ENCODE peak calls at places on chromosomes 4 and X, in seven cellular contexts. H, I, N, F, A, M and O are unnamed samples.

GRCh38 chr4:168765726-168766125 is 244.3 kb downstream of the CBR4 start:
- DNase-seq in I (peak; percentile 38), F (no peak), N (no peak), M (no peak), H (peak; percentile 96), A (no peak), O (no peak)

GRCh38 chrX:154750301-154751120 is at the start of gene GAB3:
- DNase-seq in F (peak; percentile 63), I (peak; percentile 31), H (no peak), N (no peak), A (peak; percentile 71), M (peak; percentile 57), O (no peak)

GRCh38 chr4:147820975-147821374 is 89.1 kb downstream of the ARHGAP10 start:
- DNase-seq in N (no peak), M (no peak), H (no peak), I (no peak), F (no peak), A (no peak), O (no peak)

GRCh38 chr4:164304240-164304639 is 449.7 kb upstream of the SMIM31 start:
- DNase-seq in H (peak; percentile 47), I (no peak), M (no peak), A (no peak), F (no peak), N (no peak), O (no peak)

GRCh38 chr4:120929847-120930246 is 7.3 kb upstream of the PRDM5 start:
- DNase-seq in F (no peak), N (no peak), I (no peak), M (no peak), A (no peak), H (no peak), O (no peak)

GRCh38 chrX:17005712-17006372 is 59.4 kb downstream of the REPS2 start:
- DNase-seq in I (no peak), N (no peak), H (no peak), M (no peak), F (no peak), A (no peak), O (no peak)

GRCh38 chr4:7172508-7172907 is 19.8 kb upstream of the SORCS2 start:
- DNase-seq in A (no peak), F (no peak), I (no peak), M (no peak), N (no peak), H (no peak), O (no peak)

GRCh38 chr4:186831574-186831973 is 107.9 kb upstream of the FAT1 start:
- DNase-seq in F (no peak), A (no peak), I (no peak), M (no peak), H (no peak), N (peak; percentile 57), O (no peak)

GRCh38 chrX:110142096-110142495 is 139.2 kb downstream of the TMEM164 start:
- DNase-seq in H (no peak), F (no peak), N (no peak), M (no peak), A (no peak), I (no peak), O (no peak)

GRCh38 chr4:161936625-161937133 is 227.1 kb downstream of the FSTL5 start:
- DNase-seq in I (peak; percentile 80), H (peak; percentile 99), N (peak; percentile 86), A (peak; percentile 44), F (no peak), M (peak; percentile 88), O (no peak)

GRCh38 chr4:8394125-8394524 is 46.4 kb downstream of the ACOX3 start:
- DNase-seq in N (no peak), H (peak; percentile 75), F (no peak), A (no peak), I (peak; percentile 31), M (no peak), O (peak; percentile 36)

GRCh38 chrX:123173833-123174232 is 10.2 kb upstream of the GRIA3 start:
- DNase-seq in M (no peak), A (no peak), F (peak; percentile 47), H (no peak), I (no peak), N (peak; percentile 8), O (no peak)

GRCh38 chr4:80295841-80296240 is 29.4 kb downstream of the FGF5 start:
- DNase-seq in F (no peak), I (peak; percentile 60), A (no peak), H (peak; percentile 68), N (no peak), M (no peak), O (no peak)

GRCh38 chr4:56704074-56704473 is 23.0 kb upstream of the HOPX start:
- DNase-seq in F (no peak), M (no peak), A (no peak), I (no peak), H (no peak), N (no peak), O (no peak)

GRCh38 chr4:79823148-79823763 is 249.8 kb downstream of the ANTXR2 start:
- DNase-seq in A (no peak), H (peak; percentile 82), I (peak; percentile 58), F (no peak), N (no peak), M (peak; percentile 20), O (no peak)

GRCh38 chrX:48737213-48737938 is 24.2 kb upstream of the GLOD5 start:
- DNase-seq in N (peak; percentile 95), H (peak; percentile 97), A (peak; percentile 94), M (peak; percentile 97), F (peak; percentile 96), I (peak; percentile 97), O (peak; percentile 89)
- H3K9ac ChIP-seq in N (peak overlapping the region; percentile 74), H (peak overlapping the region; percentile 60), A (no peak overlapping the region), M (peak overlapping the region; percentile 91), F (peak overlapping the region; percentile 78), I (peak overlapping the region; percentile 66), O (peak overlapping the region; percentile 64)

GRCh38 chrX:108219949-108220601 is 128.5 kb downstream of the ATG4A start:
- DNase-seq in A (no peak), H (no peak), I (no peak), M (no peak), N (no peak), F (no peak), O (no peak)
- H3K9ac ChIP-seq in A (no peak overlapping the region), H (no peak overlapping the region), I (no peak overlapping the region), M (no peak overlapping the region), N (no peak overlapping the region), F (no peak overlapping the region), O (no peak overlapping the region)

GRCh38 chr4:38146383-38146782 is 186.2 kb downstream of the PTTG2 start:
- DNase-seq in N (no peak), I (no peak), M (no peak), A (no peak), H (no peak), F (no peak), O (no peak)

GRCh38 chr4:38141808-38142500 is 181.8 kb downstream of the PTTG2 start:
- DNase-seq in A (no peak), N (no peak), I (peak; percentile 86), F (no peak), M (peak; percentile 82), H (peak; percentile 83), O (no peak)

GRCh38 chr4:38145033-38145673 is 185.0 kb downstream of the PTTG2 start:
- DNase-seq in H (no peak), F (no peak), I (no peak), M (no peak), N (no peak), A (no peak), O (no peak)

GRCh38 chr4:38145741-38146140 is 185.5 kb downstream of the PTTG2 start:
- DNase-seq in A (no peak), H (peak; percentile 88), F (no peak), I (peak; percentile 98), M (peak; percentile 99), N (no peak), O (no peak)

GRCh38 chr4:38144029-38144428 is 183.8 kb downstream of the PTTG2 start:
- DNase-seq in H (no peak), A (no peak), M (no peak), I (peak; percentile 37), F (no peak), N (no peak), O (no peak)
- H3K9ac ChIP-seq in H (no peak overlapping the region), A (no peak overlapping the region), M (peak overlapping the region; percentile 61), I (no peak overlapping the region), F (no peak overlapping the region), N (no peak overlapping the region), O (no peak overlapping the region)

GRCh38 chr4:139015948-139016451 is 419 bp downstream of the NOCT start:
- DNase-seq in I (peak; percentile 20), N (no peak), M (peak; percentile 49), H (peak; percentile 23), A (peak; percentile 73), F (peak; percentile 66), O (no peak)

GRCh38 chr4:139020384-139020783 is 4.8 kb downstream of the NOCT start:
- DNase-seq in H (no peak), A (peak; percentile 78), F (no peak), M (no peak), N (no peak), I (no peak), O (no peak)

GRCh38 chr4:139017861-139018260 is 2.3 kb downstream of the NOCT start:
- DNase-seq in I (no peak), A (no peak), N (no peak), H (peak; percentile 30), M (no peak), F (no peak), O (no peak)

GRCh38 chr4:139018501-139018900 is 2.9 kb downstream of the NOCT start:
- DNase-seq in M (no peak), F (no peak), A (no peak), N (no peak), H (peak; percentile 43), I (peak; percentile 31), O (no peak)

DNA sequence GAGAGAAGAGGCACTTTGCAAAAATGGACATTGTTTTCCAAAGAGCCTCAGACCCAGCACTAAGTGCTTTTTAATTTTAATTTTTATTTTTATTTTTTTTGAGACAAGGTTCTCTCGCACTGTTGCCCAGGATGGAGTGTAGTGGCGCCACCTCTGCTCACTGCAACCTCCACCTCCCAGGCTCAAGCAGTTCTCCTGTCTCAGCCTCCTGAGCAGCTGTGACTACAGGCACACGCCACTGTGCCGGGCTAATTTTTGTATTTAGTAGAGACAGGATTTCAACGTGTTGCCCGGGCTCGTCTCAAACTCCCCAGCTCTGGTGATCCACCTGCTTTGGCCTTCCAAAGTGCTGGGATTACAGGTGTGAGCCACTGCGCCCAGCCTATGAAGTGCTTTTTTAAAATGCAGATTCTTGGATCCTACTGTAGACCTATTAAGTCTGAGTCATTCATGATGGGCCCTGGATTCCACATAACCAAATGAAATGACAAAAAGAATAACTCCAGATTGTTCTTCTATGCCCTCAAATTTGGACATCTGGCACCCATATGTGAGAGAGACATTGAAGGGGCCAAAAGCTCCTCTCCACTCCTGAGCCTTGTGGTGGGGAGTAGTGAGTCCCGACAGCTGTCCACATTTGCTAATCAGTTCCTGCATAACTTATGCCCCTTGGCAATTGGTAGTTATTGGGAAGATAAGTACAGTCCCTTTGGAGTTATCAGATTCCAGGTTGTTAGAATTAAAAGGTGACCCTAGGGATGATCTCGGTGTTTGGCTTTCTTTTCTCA is 3.6 kb downstream of the NOCT start:
- DNase-seq in H (peak; percentile 74), M (no peak), I (peak; percentile 85), N (no peak), A (peak; percentile 64), F (no peak), O (no peak)
- H3K9ac ChIP-seq in H (no peak overlapping the region), M (no peak overlapping the region), I (no peak overlapping the region), N (no peak overlapping the region), A (no peak overlapping the region), F (no peak overlapping the region), O (no peak overlapping the region)

GRCh38 chrX:68490644-68491043 is 8.2 kb upstream of the YIPF6 start:
- DNase-seq in N (no peak), H (no peak), F (no peak), A (peak; percentile 52), I (peak; percentile 14), M (peak; percentile 45), O (no peak)
- H3K9ac ChIP-seq in N (no peak overlapping the region), H (no peak overlapping the region), F (no peak overlapping the region), A (no peak overlapping the region), I (no peak overlapping the region), M (no peak overlapping the region), O (no peak overlapping the region)